ENCODE peak calls at places on chromosomes 6 and 20, in eight cellular contexts. One of them, this sample, is unnamed.

GRCh38 chr6:44294832-44295791 is 18.0 kb downstream of the AARS2 start:
- DNase-seq in cardiac fibroblast: no peak
- DNase-seq in GM23248: no peak
- DNase-seq in CD8-positive, alpha-beta memory T cell: no peak
- DNase-seq in neural crest cell: no peak
- DNase-seq in substantia nigra: no peak
- DNase-seq in NCI-H510A treated with DMSO at 0.1 percent for 48 hours: no peak
- DNase-seq in anterior cingulate cortex: no peak
- DNase-seq in this sample: no peak

GRCh38 chr6:127516676-127517273 is 2.4 kb downstream of the MTCL3 start:
- DNase-seq in cardiac fibroblast: peak
- DNase-seq in neural crest cell: peak
- DNase-seq in NCI-H510A treated with DMSO at 0.1 percent for 48 hours: peak
- DNase-seq in GM23248: peak
- DNase-seq in CD8-positive, alpha-beta memory T cell: peak
- DNase-seq in anterior cingulate cortex: peak
- DNase-seq in substantia nigra: no peak
- DNase-seq in this sample: peak

GRCh38 chr6:31620586-31621319 is at the start of gene PRRC2A:
- DNase-seq in GM23248: peak
- DNase-seq in CD8-positive, alpha-beta memory T cell: no peak
- DNase-seq in neural crest cell: peak
- DNase-seq in anterior cingulate cortex: no peak
- DNase-seq in substantia nigra: peak
- DNase-seq in cardiac fibroblast: no peak
- DNase-seq in NCI-H510A treated with DMSO at 0.1 percent for 48 hours: peak
- DNase-seq in this sample: peak

GRCh38 chr6:71012871-71013456 is 56.1 kb upstream of the B3GAT2 start:
- DNase-seq in CD8-positive, alpha-beta memory T cell: no peak
- DNase-seq in neural crest cell: peak
- DNase-seq in substantia nigra: no peak
- DNase-seq in NCI-H510A treated with DMSO at 0.1 percent for 48 hours: peak
- DNase-seq in GM23248: peak
- DNase-seq in cardiac fibroblast: peak
- DNase-seq in anterior cingulate cortex: no peak
- DNase-seq in this sample: no peak

GRCh38 chr20:54577637-54578036 is 102.2 kb downstream of the DOK5 start:
- DNase-seq in CD8-positive, alpha-beta memory T cell: no peak
- DNase-seq in GM23248: no peak
- DNase-seq in neural crest cell: no peak
- DNase-seq in anterior cingulate cortex: no peak
- DNase-seq in cardiac fibroblast: no peak
- DNase-seq in NCI-H510A treated with DMSO at 0.1 percent for 48 hours: no peak
- DNase-seq in substantia nigra: no peak
- DNase-seq in this sample: no peak

GRCh38 chr6:39082310-39082709 is 32.7 kb downstream of the SAYSD1 start:
- DNase-seq in neural crest cell: no peak
- DNase-seq in substantia nigra: no peak
- DNase-seq in anterior cingulate cortex: no peak
- DNase-seq in NCI-H510A treated with DMSO at 0.1 percent for 48 hours: no peak
- DNase-seq in CD8-positive, alpha-beta memory T cell: no peak
- DNase-seq in GM23248: no peak
- DNase-seq in cardiac fibroblast: no peak
- DNase-seq in this sample: no peak

GRCh38 chr6:73017473-73017872 is 207.8 kb downstream of the KHDC1L start:
- DNase-seq in neural crest cell: no peak
- DNase-seq in substantia nigra: no peak
- DNase-seq in cardiac fibroblast: no peak
- DNase-seq in NCI-H510A treated with DMSO at 0.1 percent for 48 hours: no peak
- DNase-seq in anterior cingulate cortex: no peak
- DNase-seq in CD8-positive, alpha-beta memory T cell: no peak
- DNase-seq in GM23248: no peak
- DNase-seq in this sample: no peak

GRCh38 chr6:26553264-26553738 is 15.1 kb downstream of the HMGN4 start:
- DNase-seq in neural crest cell: peak
- DNase-seq in NCI-H510A treated with DMSO at 0.1 percent for 48 hours: peak
- DNase-seq in CD8-positive, alpha-beta memory T cell: peak
- DNase-seq in cardiac fibroblast: peak
- DNase-seq in substantia nigra: peak
- DNase-seq in anterior cingulate cortex: peak
- DNase-seq in GM23248: peak
- DNase-seq in this sample: peak

GRCh38 chr6:168916576-168917207 is 337.0 kb downstream of the THBS2 start:
- DNase-seq in anterior cingulate cortex: no peak
- DNase-seq in NCI-H510A treated with DMSO at 0.1 percent for 48 hours: no peak
- DNase-seq in CD8-positive, alpha-beta memory T cell: no peak
- DNase-seq in substantia nigra: no peak
- DNase-seq in neural crest cell: no peak
- DNase-seq in cardiac fibroblast: peak
- DNase-seq in GM23248: peak
- DNase-seq in this sample: no peak

GRCh38 chr6:30981942-30982772 is 1.4 kb upstream of the MUC21 start:
- DNase-seq in cardiac fibroblast: peak
- DNase-seq in substantia nigra: no peak
- DNase-seq in neural crest cell: no peak
- DNase-seq in anterior cingulate cortex: no peak
- DNase-seq in CD8-positive, alpha-beta memory T cell: no peak
- DNase-seq in GM23248: peak
- DNase-seq in NCI-H510A treated with DMSO at 0.1 percent for 48 hours: no peak
- DNase-seq in this sample: no peak

GRCh38 chr6:15911753-15912504 is 217.0 kb upstream of the MYLIP start:
- DNase-seq in NCI-H510A treated with DMSO at 0.1 percent for 48 hours: no peak
- DNase-seq in substantia nigra: no peak
- DNase-seq in cardiac fibroblast: no peak
- DNase-seq in CD8-positive, alpha-beta memory T cell: no peak
- DNase-seq in anterior cingulate cortex: no peak
- DNase-seq in GM23248: no peak
- DNase-seq in neural crest cell: no peak
- DNase-seq in this sample: no peak